ENCODE peak calls at places on chromosomes 13 and 19, in four cellular contexts. G, O, H and X are unnamed samples.

GRCh38 chr13:112179995-112180394 is 113.0 kb downstream of the SOX1 start:
- DNase-seq in H (no peak), G (no peak), O (no peak), X (no peak)

GRCh38 chr19:33335446-33335845 is 33.1 kb upstream of the CEBPA start:
- DNase-seq in O (no peak), H (no peak), G (no peak), X (no peak)

GRCh38 chr13:33110713-33111413 is 94.6 kb downstream of the KL start:
- DNase-seq in G (no peak), O (no peak), H (no peak), X (peak; percentile 28)

GRCh38 chr19:43983912-43984686 is at the start of gene ZNF155:
- DNase-seq in O (peak; percentile 91), G (peak; percentile 54), H (peak; percentile 53), X (peak; percentile 85)

GRCh38 chr19:44737238-44738160 is 11.0 kb upstream of the BCL3 start:
- DNase-seq in H (no peak), O (no peak), G (no peak), X (no peak)

GRCh38 chr13:113428871-113429607 is 24.2 kb downstream of the ADPRHL1 start:
- DNase-seq in G (no peak), O (no peak), H (no peak), X (no peak)

GRCh38 chr13:25699056-25699455 is 327.3 kb downstream of the ATP8A2 start:
- DNase-seq in G (no peak), H (no peak), O (no peak), X (no peak)

GRCh38 chr13:89455741-89456140 is 1784.6 kb downstream of the SLITRK5 start:
- DNase-seq in O (no peak), H (no peak), G (no peak), X (no peak)

GRCh38 chr13:111165189-111165588 is 50.1 kb downstream of the ARHGEF7 start:
- DNase-seq in O (no peak), G (no peak), H (no peak), X (no peak)

GRCh38 chr13:20126460-20127262 is 34.2 kb downstream of the GJA3 start:
- DNase-seq in O (no peak), H (no peak), G (no peak), X (no peak)

GRCh38 chr13:46962286-46962941 is 65.6 kb upstream of the HTR2A start:
- DNase-seq in H (no peak), O (no peak), G (no peak), X (no peak)

GRCh38 chr13:97235549-97236206 is 13.5 kb downstream of the MBNL2 start:
- DNase-seq in H (no peak), G (no peak), O (peak; percentile 90), X (no peak)

GRCh38 chr13:101749584-101749983 is 297.1 kb downstream of the ITGBL1 start:
- DNase-seq in G (no peak), H (no peak), O (no peak), X (no peak)

GRCh38 chr13:95970878-95971277 is 82.3 kb downstream of the UGGT2 start:
- DNase-seq in H (no peak), G (no peak), O (no peak), X (no peak)